ENCODE peak calls at places on chromosome 7, in four cellular contexts. P is IMR-90, L is NB4, V is A549. D is an unnamed sample.

GRCh38 chr7:122885583-122886356 is 490 bp downstream of the CADPS2 start:
- DNase-seq in P (no peak), L (no peak), V (peak), D (no peak)

GRCh38 chr7:133562617-133563016 is 309.7 kb downstream of the EXOC4 start:
- DNase-seq in P (peak), L (no peak), V (no peak), D (no peak)

GRCh38 chr7:138036135-138036534 is 34.2 kb upstream of the CREB3L2 start:
- DNase-seq in P (no peak), L (no peak), V (no peak), D (no peak)

GRCh38 chr7:19982841-19983835 is 209.7 kb upstream of the TMEM196 start:
- DNase-seq in P (peak), L (peak), V (peak), D (peak)

GRCh38 chr7:105027176-105027853 is 13.3 kb downstream of the KMT2E start:
- DNase-seq in P (no peak), L (no peak), V (no peak), D (no peak)

GRCh38 chr7:1703475-1704325 is 33.6 kb downstream of the ELFN1 start:
- DNase-seq in P (no peak), L (no peak), V (no peak), D (no peak)

GRCh38 chr7:94400643-94401042 is 5.9 kb downstream of the COL1A2 start:
- DNase-seq in P (no peak), L (no peak), V (no peak), D (no peak)

GRCh38 chr7:8724080-8724718 is 290.8 kb downstream of the NXPH1 start:
- DNase-seq in P (no peak), L (peak), V (peak), D (peak)

GRCh38 chr7:1550846-1551155 is 5.2 kb downstream of the TMEM184A start:
- DNase-seq in P (no peak), L (no peak), V (no peak), D (no peak)

GRCh38 chr7:130401531-130401930 is 21.2 kb downstream of the CPA1 start:
- DNase-seq in P (no peak), L (no peak), V (no peak), D (no peak)

GRCh38 chr7:10888861-10889260 is 84.8 kb upstream of the PHF14 start:
- DNase-seq in P (no peak), L (peak), V (no peak), D (no peak)

GRCh38 chr7:15870337-15870736 is 183.9 kb upstream of the MEOX2 start:
- DNase-seq in P (no peak), L (no peak), V (no peak), D (no peak)

GRCh38 chr7:27245124-27245797 is 2.7 kb downstream of the EVX1 start:
- DNase-seq in P (no peak), L (no peak), V (no peak), D (no peak)

GRCh38 chr7:27147211-27148030 is at the start of gene HOXA6:
- DNase-seq in P (peak), L (no peak), V (no peak), D (no peak)

GRCh38 chr7:18778594-18778993 is 283.0 kb downstream of the HDAC9 start:
- DNase-seq in P (peak), L (no peak), V (no peak), D (no peak)

GRCh38 chr7:129184979-129185670 is 3.3 kb upstream of the SMO start:
- DNase-seq in P (no peak), L (no peak), V (no peak), D (no peak)

GRCh38 chr7:111076205-111076604 is 14.7 kb upstream of the LRRN3 start:
- DNase-seq in P (peak), L (no peak), V (no peak), D (no peak)

GRCh38 chr7:9776900-9777299 is 1196.8 kb upstream of the PHF14 start:
- DNase-seq in P (no peak), L (peak), V (no peak), D (no peak)

GRCh38 chr7:55277916-55278315 is 87.2 kb upstream of the LANCL2 start:
- DNase-seq in P (no peak), L (no peak), V (no peak), D (no peak)

GRCh38 chr7:7100432-7100849 is 81.9 kb upstream of the C1GALT1 start:
- DNase-seq in P (no peak), L (no peak), V (no peak), D (peak)

GRCh38 chr7:893686-894085 is 17.3 kb downstream of the GET4 start:
- DNase-seq in P (no peak), L (no peak), V (no peak), D (no peak)

GRCh38 chr7:153017197-153017596 is 257.6 kb downstream of the ACTR3B start:
- DNase-seq in P (no peak), L (no peak), V (no peak), D (no peak)

GRCh38 chr7:139722604-139723003 is 55.2 kb downstream of the HIPK2 start:
- DNase-seq in P (no peak), L (no peak), V (no peak), D (no peak)

GRCh38 chr7:2510909-2511768 is 8.4 kb upstream of the LFNG start:
- DNase-seq in P (no peak), L (peak), V (no peak), D (no peak)

GRCh38 chr7:36131026-36131425 is 22.0 kb upstream of the EEPD1 start:
- DNase-seq in P (peak), L (no peak), V (no peak), D (no peak)

GRCh38 chr7:36129048-36129534 is 24.0 kb upstream of the EEPD1 start:
- DNase-seq in P (peak), L (no peak), V (peak), D (no peak)

GRCh38 chr7:36130236-36130945 is 22.7 kb upstream of the EEPD1 start:
- DNase-seq in P (no peak), L (no peak), V (no peak), D (no peak)

GRCh38 chr7:36127075-36127740 is 25.8 kb upstream of the EEPD1 start:
- DNase-seq in P (peak), L (peak), V (no peak), D (no peak)

GRCh38 chr7:36128448-36129047 is 24.5 kb upstream of the EEPD1 start:
- DNase-seq in P (peak), L (peak), V (peak), D (no peak)
- TF ChIP-seq POLR2A in P (no peak), L (no peak), V (no peak), D (no peak)

GRCh38 chr7:140922741-140923345 is 1.9 kb downstream of the BRAF start:
- DNase-seq in P (no peak), L (no peak), V (no peak), D (peak)

GRCh38 chr7:140926021-140926812 is 1.5 kb upstream of the BRAF start:
- DNase-seq in P (no peak), L (no peak), V (no peak), D (no peak)

GRCh38 chr7:140924019-140924820 is 509 bp downstream of the BRAF start:
- DNase-seq in P (peak), L (peak), V (peak), D (peak)

GRCh38 chr7:140923358-140924006 is 1.2 kb downstream of the BRAF start:
- DNase-seq in P (no peak), L (peak), V (peak), D (peak)

GRCh38 chr7:140924821-140925421 is at the start of gene BRAF:
- DNase-seq in P (peak), L (peak), V (peak), D (peak)
- TF ChIP-seq POLR2A in P (no peak), L (peak), V (peak), D (peak)

GRCh38 chr7:106282852-106283251 is 1.9 kb downstream of the NAMPT start:
- DNase-seq in P (no peak), L (no peak), V (no peak), D (no peak)

GRCh38 chr7:106283501-106283830 is 1.3 kb downstream of the NAMPT start:
- DNase-seq in P (no peak), L (no peak), V (no peak), D (peak)

GRCh38 chr7:106284516-106285050 is at the start of gene NAMPT:
- DNase-seq in P (no peak), L (peak), V (no peak), D (peak)

GRCh38 chr7:106285051-106285800 is 443 bp upstream of the NAMPT start:
- DNase-seq in P (peak), L (peak), V (peak), D (peak)

GRCh38 chr7:106283831-106284515 is 810 bp downstream of the NAMPT start:
- DNase-seq in P (peak), L (peak), V (peak), D (peak)
- TF ChIP-seq POLR2A in P (peak), L (no peak), V (no peak), D (peak)

GRCh38 chr7:64795176-64795575 is 948 bp downstream of the ZNF138 start:
- DNase-seq in P (no peak), L (no peak), V (no peak), D (no peak)

GRCh38 chr7:64793106-64793755 is 997 bp upstream of the ZNF138 start:
- DNase-seq in P (peak), L (peak), V (no peak), D (peak)

DNA sequence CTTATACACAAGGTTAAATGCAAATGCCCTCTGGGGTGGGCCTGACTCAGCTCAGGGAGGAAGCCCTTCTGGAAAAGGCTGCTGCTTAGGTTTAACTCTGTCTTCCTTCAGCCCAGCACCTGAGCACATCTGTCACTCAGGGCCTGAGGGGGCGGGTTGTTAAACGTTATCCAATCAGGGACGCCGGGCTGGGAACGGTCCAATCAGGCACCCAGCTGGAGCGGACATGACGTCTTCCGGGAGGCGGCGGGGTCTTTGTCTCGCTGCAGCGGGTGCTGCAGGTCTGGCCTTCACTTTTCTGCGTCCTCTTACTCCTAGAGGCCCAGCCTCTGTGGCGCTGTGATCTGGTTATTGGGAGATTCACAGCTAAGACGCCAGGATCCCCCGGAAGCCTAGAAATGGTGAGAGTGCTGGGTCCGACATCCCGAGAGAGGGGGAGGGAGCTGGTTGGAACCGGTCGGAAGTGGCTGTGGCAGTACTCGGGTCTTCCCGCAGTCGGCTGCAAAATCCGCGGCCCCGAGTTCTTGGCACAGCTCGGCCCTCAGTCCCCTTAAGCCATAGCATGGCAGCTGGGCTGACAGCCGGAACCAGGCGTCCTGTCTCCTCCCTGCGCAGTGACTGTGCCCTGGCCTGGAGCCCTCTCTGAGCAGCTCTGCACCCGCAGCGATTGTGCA is at the start of gene ZNF138:
- DNase-seq in P (peak), L (peak), V (peak), D (peak)
- TF ChIP-seq POLR2A in P (peak), L (peak), V (peak), D (peak)

GRCh38 chr7:157336383-157337315 is at the start of gene DNAJB6:
- DNase-seq in P (peak), L (peak), V (peak), D (peak)
- TF ChIP-seq POLR2A in P (peak), L (peak), V (peak), D (peak)

D was measured in erythroblast.